ENCODE peak calls at places on chromosomes 1 and 21, in seven cellular contexts. L is cardiac fibroblast, F is AG09309, C is stomach, Q is HCT116, R is cardiac muscle cell, D is lower lobe of right lung. A is an unnamed sample.

GRCh38 chr1:240847330-240847729 is 235.4 kb upstream of the GREM2 start:
- DNase-seq in L (no peak), F (no peak), C (no peak), Q (no peak), R (no peak), D (no peak), A (no peak)

GRCh38 chr1:107135466-107135865 is 5.4 kb upstream of the NTNG1 start:
- DNase-seq in L (peak), F (no peak), C (no peak), Q (no peak), R (peak), D (no peak), A (no peak)

GRCh38 chr1:51666463-51666862 is 49.6 kb downstream of the OSBPL9 start:
- DNase-seq in L (peak), F (peak), C (no peak), Q (no peak), R (peak), D (no peak), A (no peak)

GRCh38 chr21:37748351-37748750 is 167.9 kb downstream of the KCNJ6 start:
- DNase-seq in L (no peak), F (no peak), C (no peak), Q (no peak), R (no peak), D (no peak), A (no peak)

GRCh38 chr1:51088474-51088873 is 13.6 kb upstream of the C1orf185 start:
- DNase-seq in L (peak), F (no peak), C (no peak), Q (peak), R (peak), D (no peak), A (no peak)

GRCh38 chr1:207822602-207823451 is 71.0 kb downstream of the CD46 start:
- DNase-seq in L (peak), F (no peak), C (peak), Q (no peak), R (no peak), D (peak), A (peak)

GRCh38 chr1:6109688-6110087 is 64.0 kb downstream of the KCNAB2 start:
- DNase-seq in L (no peak), F (no peak), C (no peak), Q (no peak), R (no peak), D (peak), A (no peak)

GRCh38 chr1:227155688-227156087 is 162.6 kb downstream of the CDC42BPA start:
- DNase-seq in L (no peak), F (no peak), C (no peak), Q (no peak), R (no peak), D (no peak), A (no peak)

GRCh38 chr1:70778934-70779333 is 268.7 kb downstream of the PTGER3 start:
- DNase-seq in L (no peak), F (no peak), C (no peak), Q (no peak), R (no peak), D (no peak), A (no peak)

GRCh38 chr1:195791796-195792195 is 816.4 kb downstream of the KCNT2 start:
- DNase-seq in L (no peak), F (no peak), C (no peak), Q (no peak), R (no peak), D (no peak), A (no peak)

GRCh38 chr21:44434568-44434925 is 20.8 kb upstream of the LRRC3 start:
- DNase-seq in L (no peak), F (no peak), C (no peak), Q (no peak), R (no peak), D (no peak), A (no peak)

GRCh38 chr1:203672354-203672753 is 45.7 kb downstream of the ATP2B4 start:
- DNase-seq in L (no peak), F (peak), C (no peak), Q (no peak), R (peak), D (no peak), A (peak)

DNA sequence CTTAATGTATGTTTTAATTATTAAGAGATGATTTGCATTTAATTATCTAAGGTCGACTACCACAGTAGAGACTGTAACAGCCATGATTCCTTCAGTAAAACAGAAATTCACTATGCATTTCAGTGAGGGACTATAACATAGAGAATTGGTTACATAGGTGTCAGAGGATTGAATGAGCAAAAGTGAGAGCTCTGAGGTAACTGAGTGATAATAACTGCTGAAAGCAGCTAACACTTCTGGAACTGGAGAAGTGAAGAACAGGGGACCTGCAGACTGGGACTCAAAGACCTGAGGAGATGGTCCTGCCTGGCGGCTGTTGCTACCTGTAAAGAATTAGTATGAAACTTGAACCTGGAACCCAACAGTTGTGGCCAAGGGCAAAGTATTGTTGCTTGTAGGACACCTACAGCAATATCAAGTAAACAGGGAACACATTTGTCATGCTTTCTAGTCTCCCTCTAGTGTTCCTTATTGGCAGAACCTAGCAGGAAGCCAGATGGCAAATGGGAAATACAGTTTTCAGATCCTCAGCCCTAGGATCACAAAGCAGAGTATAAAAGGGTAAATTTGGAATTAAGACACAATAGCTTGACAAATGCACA is 110.6 kb downstream of the HS2ST1 start:
- DNase-seq in L (peak), F (peak), C (no peak), Q (peak), R (peak), D (no peak), A (peak)
- TF ChIP-seq CTCF in L (peak), F (peak), C (peak), Q (peak), R (peak), D (peak), A (peak)

GRCh38 chr1:189669846-189670245 is 807.8 kb downstream of the BRINP3 start:
- DNase-seq in L (peak), F (no peak), C (no peak), Q (no peak), R (peak), D (no peak), A (no peak)

GRCh38 chr1:189678779-189679178 is 798.9 kb downstream of the BRINP3 start:
- DNase-seq in L (no peak), F (no peak), C (no peak), Q (no peak), R (no peak), D (no peak), A (no peak)

DNA sequence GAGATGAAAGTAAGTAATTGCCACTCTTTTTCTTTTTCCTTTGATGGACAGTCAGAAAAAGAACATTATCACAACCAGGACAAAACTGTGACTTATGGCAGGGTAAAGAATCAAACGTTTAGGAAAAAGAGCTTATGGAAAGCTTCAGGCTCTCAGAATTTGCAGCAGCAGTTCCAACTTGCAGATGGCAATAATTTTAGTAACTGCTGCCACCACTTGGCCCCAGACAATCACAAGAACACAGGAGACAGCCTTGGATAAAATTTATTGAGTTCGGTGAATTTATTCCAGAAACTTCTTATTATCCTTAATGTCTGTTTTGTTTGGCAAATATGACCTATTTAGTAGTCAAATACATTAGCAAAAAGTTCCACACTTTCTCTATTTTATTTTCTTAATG is 804.4 kb downstream of the BRINP3 start:
- DNase-seq in L (no peak), F (no peak), C (no peak), Q (no peak), R (no peak), D (no peak), A (no peak)
- TF ChIP-seq CTCF in L (no peak), F (no peak), C (no peak), Q (no peak), R (no peak), D (no peak), A (no peak)

DNA sequence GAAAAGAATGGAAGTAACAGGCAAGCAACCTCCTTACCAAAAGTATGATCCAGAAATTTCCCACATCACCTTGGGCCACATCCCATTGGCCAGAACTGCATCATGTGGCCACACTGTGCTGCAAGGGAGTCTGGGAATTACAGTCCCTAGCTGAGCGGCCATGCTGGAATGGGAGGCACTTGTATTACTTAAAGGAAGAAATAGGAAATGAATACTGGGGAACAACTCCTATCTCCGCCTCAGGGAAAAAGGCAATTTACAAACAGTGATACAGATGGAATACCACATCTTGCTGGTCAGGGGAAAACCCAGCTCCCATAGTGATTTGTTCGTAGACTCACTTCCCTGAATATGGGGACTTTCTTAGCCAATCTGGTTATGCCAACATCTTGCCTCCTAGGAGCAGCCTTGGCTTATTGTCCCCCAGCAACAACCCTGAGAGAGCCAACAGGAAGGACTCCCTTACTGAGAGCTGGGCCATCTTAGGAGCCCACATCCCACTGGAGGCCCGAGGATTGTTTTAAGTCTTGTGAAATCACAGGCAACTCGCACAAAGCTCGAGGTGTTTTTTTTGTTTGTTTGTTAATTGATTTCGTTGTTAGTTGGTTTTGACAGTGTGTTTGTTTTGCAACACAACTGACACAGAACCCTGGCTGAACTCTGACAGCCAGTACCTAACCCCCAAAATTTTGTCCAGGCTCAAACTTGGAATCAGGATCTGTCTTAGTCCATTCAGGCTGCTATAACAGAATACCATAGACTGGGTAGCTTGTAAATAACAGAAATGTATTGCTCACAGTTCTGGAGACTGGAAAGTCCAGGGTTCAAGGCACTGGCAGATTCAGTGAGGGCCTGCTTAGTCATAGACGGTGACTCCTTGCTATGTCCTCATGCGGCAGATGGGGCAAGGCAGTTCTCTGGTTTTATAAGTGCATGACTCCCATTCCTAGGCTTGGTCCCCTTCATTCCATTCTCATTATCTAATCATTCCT is 14.9 kb downstream of the CDA start:
- DNase-seq in L (peak), F (peak), C (no peak), Q (no peak), R (peak), D (no peak), A (no peak)
- TF ChIP-seq CTCF in L (no peak), F (no peak), C (no peak), Q (no peak), R (no peak), D (no peak), A (no peak)

GRCh38 chr21:45695086-45695485 is 51.6 kb downstream of the PCBP3 start:
- DNase-seq in L (no peak), F (no peak), C (no peak), Q (no peak), R (no peak), D (no peak), A (no peak)
- TF ChIP-seq CTCF in L (no peak), F (no peak), C (no peak), Q (no peak), R (peak), D (no peak), A (no peak)

GRCh38 chr1:29452463-29453230 is 216.3 kb downstream of the PTPRU start:
- DNase-seq in L (no peak), F (no peak), C (no peak), Q (no peak), R (no peak), D (no peak), A (no peak)

GRCh38 chr1:29453502-29454240 is 217.3 kb downstream of the PTPRU start:
- DNase-seq in L (peak), F (peak), C (no peak), Q (peak), R (peak), D (no peak), A (peak)

GRCh38 chr1:29455781-29456180 is 219.5 kb downstream of the PTPRU start:
- DNase-seq in L (no peak), F (no peak), C (no peak), Q (no peak), R (no peak), D (no peak), A (no peak)

GRCh38 chr1:29456685-29457084 is 220.4 kb downstream of the PTPRU start:
- DNase-seq in L (no peak), F (no peak), C (no peak), Q (no peak), R (no peak), D (no peak), A (no peak)

GRCh38 chr1:29454616-29455380 is 218.5 kb downstream of the PTPRU start:
- DNase-seq in L (no peak), F (no peak), C (no peak), Q (no peak), R (no peak), D (no peak), A (no peak)
- TF ChIP-seq CTCF in L (no peak), F (no peak), C (no peak), Q (no peak), R (no peak), D (no peak), A (no peak)

GRCh38 chr1:32101233-32101681 is 6.6 kb upstream of the KPNA6 start:
- DNase-seq in L (peak), F (peak), C (no peak), Q (no peak), R (peak), D (no peak), A (no peak)

GRCh38 chr1:32100359-32100758 is 7.5 kb upstream of the KPNA6 start:
- DNase-seq in L (peak), F (no peak), C (no peak), Q (no peak), R (peak), D (no peak), A (no peak)

GRCh38 chr1:32106663-32107273 is 1.1 kb upstream of the KPNA6 start:
- DNase-seq in L (peak), F (no peak), C (no peak), Q (no peak), R (no peak), D (no peak), A (no peak)

GRCh38 chr1:32105338-32105737 is 2.5 kb upstream of the KPNA6 start:
- DNase-seq in L (no peak), F (no peak), C (no peak), Q (no peak), R (no peak), D (no peak), A (no peak)

GRCh38 chr1:32104127-32104526 is 3.7 kb upstream of the KPNA6 start:
- DNase-seq in L (no peak), F (no peak), C (no peak), Q (no peak), R (no peak), D (no peak), A (no peak)
- TF ChIP-seq CTCF in L (no peak), F (no peak), C (no peak), Q (peak), R (no peak), D (no peak), A (no peak)

GRCh38 chr1:161365207-161365606 is 2.5 kb downstream of the CFAP126 start:
- DNase-seq in L (no peak), F (no peak), C (no peak), Q (no peak), R (no peak), D (no peak), A (no peak)

GRCh38 chr1:161373442-161373841 is 5.8 kb upstream of the CFAP126 start:
- DNase-seq in L (no peak), F (no peak), C (no peak), Q (no peak), R (no peak), D (no peak), A (no peak)

GRCh38 chr1:161364332-161364731 is 3.3 kb downstream of the CFAP126 start:
- DNase-seq in L (no peak), F (no peak), C (no peak), Q (no peak), R (no peak), D (no peak), A (no peak)

DNA sequence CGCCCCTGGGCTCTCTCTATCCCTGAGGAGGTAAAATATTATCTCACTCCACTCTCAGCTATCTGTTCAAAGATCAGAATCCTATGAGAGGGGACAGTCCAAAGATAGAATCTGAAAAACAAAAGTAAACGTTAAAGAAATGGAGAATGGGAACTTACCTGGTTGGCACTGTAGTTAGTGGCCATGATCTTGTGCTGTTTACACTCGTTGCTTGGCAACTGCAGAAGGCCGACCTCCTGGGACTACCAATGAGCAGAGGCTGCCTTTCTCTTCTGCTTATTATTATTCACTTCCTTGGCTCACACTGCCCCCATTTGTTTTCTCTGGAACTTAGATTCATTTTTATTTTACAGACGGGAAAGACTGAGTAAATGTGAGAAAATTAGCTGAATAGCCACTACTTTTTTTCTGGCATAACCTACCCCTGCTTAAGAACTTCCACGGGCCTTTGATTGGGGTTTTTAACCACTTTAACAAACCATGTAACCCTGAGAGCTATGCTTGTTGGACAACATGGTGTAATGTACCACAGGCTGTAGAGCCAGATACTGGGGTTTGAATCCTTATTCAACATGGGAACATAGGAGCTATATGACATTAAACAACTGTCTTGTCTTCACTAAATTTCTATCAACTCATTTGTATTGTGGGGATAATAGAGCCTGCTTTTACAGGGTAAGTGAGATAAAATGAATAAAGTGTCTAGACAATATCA is at the start of gene CFAP126:
- DNase-seq in L (peak), F (peak), C (peak), Q (peak), R (peak), D (peak), A (no peak)
- TF ChIP-seq CTCF in L (peak), F (peak), C (no peak), Q (peak), R (peak), D (peak), A (no peak)

GRCh38 chr1:154718566-154718965 is 110.6 kb upstream of the ADAR start:
- DNase-seq in L (no peak), F (no peak), C (no peak), Q (no peak), R (no peak), D (no peak), A (no peak)

GRCh38 chr1:154715385-154715784 is 107.4 kb upstream of the ADAR start:
- DNase-seq in L (no peak), F (no peak), C (no peak), Q (no peak), R (no peak), D (no peak), A (no peak)

GRCh38 chr1:154716012-154716411 is 108.0 kb upstream of the ADAR start:
- DNase-seq in L (peak), F (no peak), C (no peak), Q (no peak), R (no peak), D (no peak), A (no peak)

GRCh38 chr1:154717467-154718004 is 109.5 kb upstream of the ADAR start:
- DNase-seq in L (no peak), F (no peak), C (no peak), Q (no peak), R (no peak), D (no peak), A (no peak)

GRCh38 chr1:154716614-154717372 is 108.8 kb upstream of the ADAR start:
- DNase-seq in L (no peak), F (no peak), C (no peak), Q (no peak), R (no peak), D (no peak), A (no peak)
- TF ChIP-seq CTCF in L (no peak), F (no peak), C (no peak), Q (no peak), R (no peak), D (no peak), A (no peak)

A was measured in AG09319.